ENCODE peak calls at places on chromosomes 7 and 10, in four cellular contexts. I is K562, T is GM12878, K is HepG2. L is an unnamed sample.

GRCh38 chr10:115092555-115093285 is 445 bp upstream of the ATRNL1 start:
- DNase-seq in I (peak), T (no peak), K (no peak), L (no peak)

GRCh38 chr7:158281441-158281840 is 306.2 kb downstream of the PTPRN2 start:
- DNase-seq in I (no peak), T (no peak), K (no peak), L (no peak)

GRCh38 chr10:110170142-110170887 is 37.1 kb upstream of the MXI1 start:
- DNase-seq in I (no peak), T (no peak), K (no peak), L (no peak)

GRCh38 chr7:151436446-151437162 is 3.3 kb downstream of the CRYGN start:
- DNase-seq in I (no peak), T (no peak), K (no peak), L (no peak)

GRCh38 chr7:138015096-138015495 is 13.2 kb upstream of the CREB3L2 start:
- DNase-seq in I (no peak), T (no peak), K (no peak), L (no peak)

GRCh38 chr10:91567815-91568214 is 65.1 kb downstream of the PPP1R3C start:
- DNase-seq in I (no peak), T (no peak), K (no peak), L (no peak)

GRCh38 chr10:76444034-76444800 is 1012.8 kb downstream of the LRMDA start:
- DNase-seq in I (no peak), T (no peak), K (no peak), L (no peak)

GRCh38 chr7:135328053-135328452 is 94.4 kb downstream of the STRA8 start:
- DNase-seq in I (no peak), T (no peak), K (no peak), L (no peak)

GRCh38 chr10:103693070-103693811 is 162.1 kb downstream of the SH3PXD2A start:
- DNase-seq in I (peak), T (no peak), K (no peak), L (no peak)

GRCh38 chr10:129784286-129784685 is 179.8 kb downstream of the EBF3 start:
- DNase-seq in I (peak), T (no peak), K (no peak), L (no peak)

GRCh38 chr10:14758994-14759664 is 15.6 kb downstream of the FAM107B start:
- DNase-seq in I (no peak), T (no peak), K (no peak), L (no peak)

GRCh38 chr7:152411389-152411788 is 24.4 kb downstream of the KMT2C start:
- DNase-seq in I (no peak), T (no peak), K (no peak), L (no peak)

GRCh38 chr10:113273151-113273876 is 279.5 kb upstream of the HABP2 start:
- DNase-seq in I (no peak), T (no peak), K (no peak), L (no peak)

GRCh38 chr10:4353964-4354363 is 472.0 kb upstream of the AKR1E2 start:
- DNase-seq in I (no peak), T (no peak), K (no peak), L (peak)

GRCh38 chr7:41401833-41402232 is 301.1 kb downstream of the INHBA start:
- DNase-seq in I (no peak), T (no peak), K (no peak), L (no peak)

GRCh38 chr10:130045091-130045652 is 65.5 kb downstream of the C10orf143 start:
- DNase-seq in I (peak), T (no peak), K (no peak), L (peak)

GRCh38 chr7:12683678-12684077 is 3.8 kb upstream of the ARL4A start:
- DNase-seq in I (no peak), T (no peak), K (no peak), L (peak)

GRCh38 chr7:142303650-142304049 is 45.8 kb upstream of the PRSS58 start:
- DNase-seq in I (no peak), T (no peak), K (no peak), L (peak)

GRCh38 chr7:41955475-41956243 is 252.8 kb upstream of the INHBA start:
- DNase-seq in I (no peak), T (no peak), K (no peak), L (peak)

DNA sequence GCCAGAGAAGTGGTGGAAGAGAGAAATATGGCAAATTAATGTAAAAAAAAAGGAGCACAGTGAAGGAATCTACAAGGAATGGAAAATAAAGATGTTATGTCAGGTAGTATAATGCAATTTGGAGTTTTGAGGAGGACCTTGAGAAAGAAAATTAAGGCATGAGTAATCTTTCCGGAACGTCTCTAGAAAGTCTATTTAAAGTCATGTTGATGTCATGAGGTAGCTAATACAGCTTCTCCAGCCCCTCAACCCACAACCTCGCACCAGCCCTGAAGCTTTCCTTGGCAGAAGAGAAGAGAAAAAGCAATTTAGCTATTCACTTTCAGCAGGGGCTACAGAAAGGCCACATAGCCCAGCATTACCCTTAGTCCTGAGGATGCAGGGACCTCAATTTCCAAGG is 22.5 kb downstream of the TRDMT1 start:
- DNase-seq in I (no peak), T (no peak), K (no peak), L (no peak)
- TF ChIP-seq CHD4 in I (no peak), T (no peak), K (no peak), L (no peak)

GRCh38 chr10:68175954-68176353 is 56.0 kb downstream of the ATOH7 start:
- DNase-seq in I (no peak), T (no peak), K (no peak), L (no peak)

GRCh38 chr10:68176797-68177196 is 55.1 kb downstream of the ATOH7 start:
- DNase-seq in I (no peak), T (no peak), K (no peak), L (no peak)

GRCh38 chr10:68180490-68180889 is 51.4 kb downstream of the ATOH7 start:
- DNase-seq in I (no peak), T (no peak), K (no peak), L (no peak)

GRCh38 chr10:68178592-68178991 is 53.3 kb downstream of the ATOH7 start:
- DNase-seq in I (no peak), T (no peak), K (no peak), L (no peak)

GRCh38 chr10:68179016-68179415 is 52.9 kb downstream of the ATOH7 start:
- DNase-seq in I (no peak), T (no peak), K (no peak), L (no peak)
- TF ChIP-seq CHD4 in I (no peak), T (no peak), K (no peak), L (no peak)

GRCh38 chr10:78473016-78473415 is 439.4 kb downstream of the RPS24 start:
- DNase-seq in I (no peak), T (no peak), K (no peak), L (no peak)

GRCh38 chr10:78471723-78472541 is 438.3 kb downstream of the RPS24 start:
- DNase-seq in I (no peak), T (no peak), K (peak), L (no peak)

GRCh38 chr10:78471326-78471722 is 437.7 kb downstream of the RPS24 start:
- DNase-seq in I (no peak), T (no peak), K (no peak), L (no peak)

GRCh38 chr10:78470267-78471103 is 436.8 kb downstream of the RPS24 start:
- DNase-seq in I (no peak), T (no peak), K (peak), L (no peak)

GRCh38 chr10:78472542-78472890 is 438.9 kb downstream of the RPS24 start:
- DNase-seq in I (no peak), T (no peak), K (no peak), L (no peak)
- TF ChIP-seq CHD4 in I (no peak), T (no peak), K (no peak), L (no peak)

GRCh38 chr7:87448427-87448826 is 27.1 kb downstream of the ABCB4 start:
- DNase-seq in I (no peak), T (no peak), K (no peak), L (no peak)
- TF ChIP-seq CHD4 in I (no peak), T (no peak), K (no peak), L (no peak)

DNA sequence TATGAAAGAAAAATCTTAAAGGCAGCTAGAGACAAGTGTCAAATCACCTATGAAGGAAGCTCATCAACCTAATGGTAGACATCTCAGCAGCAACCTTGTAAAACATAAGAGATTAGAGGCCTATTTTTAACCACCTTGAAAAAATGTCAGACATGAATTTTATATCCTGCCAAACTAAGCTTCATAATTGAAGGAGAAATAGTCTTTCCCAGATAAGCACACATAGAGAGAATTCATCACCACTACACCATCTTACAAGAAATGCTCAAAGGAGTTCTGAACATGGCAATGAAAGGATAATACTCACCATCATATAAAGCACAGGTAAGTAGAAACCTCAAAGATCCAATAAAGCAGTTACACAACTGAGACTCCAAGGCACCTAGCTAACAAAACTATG is 156.5 kb downstream of the ZEB1 start:
- DNase-seq in I (no peak), T (no peak), K (no peak), L (no peak)
- TF ChIP-seq CHD4 in I (no peak), T (no peak), K (no peak), L (no peak)

DNA sequence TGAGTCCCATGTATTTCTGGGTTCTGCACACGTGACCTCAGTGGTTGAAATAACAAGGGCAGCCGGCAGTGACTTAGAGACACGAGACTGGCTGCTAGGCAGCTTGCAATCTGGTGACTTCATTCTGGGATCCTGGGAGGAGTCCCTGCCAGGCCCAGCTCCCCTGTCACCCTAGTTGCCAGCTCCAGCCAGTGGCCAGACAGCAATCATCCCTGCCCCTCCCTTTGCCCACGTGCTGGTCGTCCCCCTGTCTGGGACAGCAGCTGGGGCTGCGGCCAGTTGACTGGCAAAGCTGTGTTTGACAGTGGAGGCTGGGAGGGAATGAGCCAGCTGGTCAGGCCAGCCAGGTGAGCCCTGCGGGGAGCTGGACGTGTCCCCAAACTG is 30.0 kb downstream of the ADGRA1 start:
- DNase-seq in I (no peak), T (no peak), K (no peak), L (no peak)
- TF ChIP-seq CHD4 in I (no peak), T (no peak), K (no peak), L (no peak)

DNA sequence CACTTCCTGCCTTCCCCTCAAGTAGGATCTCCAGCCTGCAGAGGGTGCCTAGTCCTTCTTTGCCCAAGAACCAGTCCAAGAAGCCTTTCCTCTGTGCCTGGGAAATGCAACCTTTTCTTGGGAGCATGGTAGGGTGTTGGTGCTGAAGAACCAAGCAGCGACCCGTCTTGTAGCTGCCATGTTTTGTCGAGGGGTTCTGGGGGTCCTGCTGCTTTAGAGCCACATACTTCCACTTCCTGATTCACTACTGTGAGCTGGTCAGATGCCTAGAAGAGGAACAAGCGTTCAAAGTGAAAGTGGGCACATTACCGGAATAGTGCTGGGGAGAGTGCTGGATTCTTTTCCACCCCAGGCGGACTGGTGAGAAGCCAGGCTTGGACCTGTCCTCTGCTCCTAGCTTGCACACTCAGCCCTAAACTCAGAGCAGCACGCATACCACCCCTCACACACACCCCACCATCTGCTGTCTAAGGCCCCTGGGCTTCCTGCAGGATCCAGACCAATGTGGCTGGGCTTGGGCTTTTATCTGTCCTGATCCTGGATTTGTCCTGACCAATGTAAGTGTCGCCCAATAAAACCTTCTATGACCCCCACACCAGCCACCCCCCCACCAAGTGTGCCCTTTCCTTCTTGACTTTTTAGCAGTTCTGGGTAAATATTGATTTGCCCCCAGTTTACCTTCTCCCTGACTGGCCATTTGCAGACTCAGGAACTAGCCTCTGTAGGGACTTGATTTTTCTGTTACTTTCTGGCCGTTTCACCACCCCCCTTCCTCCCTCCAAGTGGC is 1.5 kb upstream of the HOXA13 start:
- DNase-seq in I (no peak), T (no peak), K (no peak), L (no peak)
- TF ChIP-seq CHD4 in I (no peak), T (no peak), K (no peak), L (no peak)

GRCh38 chr10:126921974-126922525 is 16.8 kb downstream of the DOCK1 start:
- DNase-seq in I (no peak), T (no peak), K (no peak), L (no peak)
- TF ChIP-seq CHD4 in I (no peak), T (no peak), K (no peak), L (no peak)

L was measured in A549.